ENCODE peak calls at places on chromosomes 5 and 9, in six cellular contexts. A, S, N, C, F and V are unnamed samples.
A peak's percentile ranks its signal among the peaks of the same experiment; 100 is the strongest.

GRCh38 chr5:130549884-130550552 is 615.0 kb downstream of the HINT1 start:
- DNase-seq in S (no peak), N (no peak), C (no peak), F (no peak), A (no peak), V (no peak)

GRCh38 chr5:131264453-131265200 is 774 bp downstream of the CDC42SE2 start:
- DNase-seq in A (no peak), C (peak; percentile 48), S (peak; percentile 72), N (peak; percentile 15), F (peak; percentile 71), V (peak; percentile 39)

GRCh38 chr5:5658226-5658625 is 235.7 kb downstream of the ICE1 start:
- DNase-seq in N (no peak), A (peak; percentile 78), F (no peak), S (no peak), C (no peak), V (no peak)

GRCh38 chr9:131270171-131271015 is 5.9 kb downstream of the FAM78A start:
- DNase-seq in C (peak; percentile 54), F (no peak), S (no peak), N (peak; percentile 85), A (peak; percentile 88), V (no peak)

GRCh38 chr5:1750469-1750868 is 49.2 kb downstream of the MRPL36 start:
- DNase-seq in C (no peak), A (no peak), F (no peak), N (no peak), S (no peak), V (no peak)

GRCh38 chr5:179154991-179155955 is 95.1 kb downstream of the ZNF354C start:
- DNase-seq in N (no peak), S (no peak), C (no peak), F (no peak), A (no peak), V (peak; percentile 10)

GRCh38 chr9:131815971-131816873 is 76.3 kb upstream of the RAPGEF1 start:
- DNase-seq in N (no peak), S (no peak), F (no peak), A (no peak), C (no peak), V (no peak)

GRCh38 chr9:136965771-136966484 is 11.4 kb upstream of the PTGDS start:
- DNase-seq in A (no peak), C (peak; percentile 34), N (no peak), S (peak; percentile 55), F (no peak), V (no peak)

GRCh38 chr9:78072586-78073199 is 41.1 kb upstream of the GNAQ start:
- DNase-seq in N (no peak), F (no peak), A (no peak), C (no peak), S (no peak), V (no peak)

GRCh38 chr5:67921004-67921601 is 294.5 kb upstream of the PIK3R1 start:
- DNase-seq in C (no peak), F (no peak), A (no peak), S (no peak), N (no peak), V (no peak)

GRCh38 chr5:143985832-143986485 is 174.0 kb downstream of the HMHB1 start:
- DNase-seq in A (no peak), N (no peak), C (no peak), F (no peak), S (no peak), V (no peak)

GRCh38 chr5:181133610-181134231 is 2.8 kb upstream of the OR2V1 start:
- DNase-seq in S (no peak), A (peak; percentile 77), N (peak; percentile 80), C (no peak), F (no peak), V (no peak)

GRCh38 chr5:10338996-10339903 is 14.2 kb upstream of the MARCHF6 start:
- DNase-seq in N (no peak), F (peak; percentile 39), A (no peak), S (peak; percentile 75), C (no peak), V (no peak)

GRCh38 chr9:111001471-111001870 is 36.8 kb downstream of the LPAR1 start:
- DNase-seq in S (no peak), F (no peak), N (no peak), C (no peak), A (no peak), V (no peak)

GRCh38 chr5:41761663-41762062 is 108.6 kb downstream of the OXCT1 start:
- DNase-seq in F (no peak), C (no peak), S (no peak), N (no peak), A (no peak), V (no peak)

GRCh38 chr9:77588319-77588937 is 59.7 kb downstream of the GNA14 start:
- DNase-seq in F (no peak), A (no peak), C (no peak), S (no peak), N (no peak), V (no peak)

GRCh38 chr5:1785984-1786383 is 13.7 kb downstream of the MRPL36 start:
- DNase-seq in A (no peak), C (no peak), F (peak; percentile 42), S (no peak), N (no peak), V (no peak)

GRCh38 chr9:89813482-89813881 is 208.7 kb downstream of the GADD45G start:
- DNase-seq in S (no peak), C (no peak), N (no peak), A (peak; percentile 43), F (no peak), V (no peak)

GRCh38 chr5:14816374-14816998 is 55.1 kb downstream of the ANKH start:
- DNase-seq in F (no peak), N (no peak), A (no peak), C (no peak), S (no peak), V (no peak)

GRCh38 chr5:8209500-8209899 is 340.6 kb downstream of the MTRR start:
- DNase-seq in F (no peak), C (no peak), N (no peak), S (no peak), A (no peak), V (no peak)

DNA sequence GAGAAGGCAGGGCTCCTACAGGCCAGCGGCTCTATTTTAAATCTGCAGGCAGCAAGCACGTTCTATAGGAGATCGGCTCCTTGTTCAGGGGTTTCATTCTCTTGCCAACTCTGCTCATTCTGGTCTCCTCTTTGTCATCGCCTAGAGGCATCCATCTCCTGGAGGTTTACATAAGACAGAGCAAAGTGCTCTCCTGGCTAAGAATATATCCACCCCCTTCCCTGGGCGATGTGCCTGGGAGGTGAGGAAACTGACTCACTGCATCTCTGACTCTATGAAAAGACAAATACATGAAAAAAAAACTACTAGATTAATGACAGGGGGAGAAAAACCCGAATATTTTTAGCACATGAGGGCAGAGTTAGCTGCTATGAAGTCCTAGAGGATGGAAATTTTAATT is 146.1 kb downstream of the CARTPT start:
- DNase-seq in A (no peak), F (no peak), S (no peak), N (no peak), C (no peak), V (no peak)
- H3K27ac ChIP-seq in A (no peak overlapping the region), F (no peak overlapping the region), S (no peak overlapping the region), N (no peak overlapping the region), C (no peak overlapping the region), V (no peak overlapping the region)

DNA sequence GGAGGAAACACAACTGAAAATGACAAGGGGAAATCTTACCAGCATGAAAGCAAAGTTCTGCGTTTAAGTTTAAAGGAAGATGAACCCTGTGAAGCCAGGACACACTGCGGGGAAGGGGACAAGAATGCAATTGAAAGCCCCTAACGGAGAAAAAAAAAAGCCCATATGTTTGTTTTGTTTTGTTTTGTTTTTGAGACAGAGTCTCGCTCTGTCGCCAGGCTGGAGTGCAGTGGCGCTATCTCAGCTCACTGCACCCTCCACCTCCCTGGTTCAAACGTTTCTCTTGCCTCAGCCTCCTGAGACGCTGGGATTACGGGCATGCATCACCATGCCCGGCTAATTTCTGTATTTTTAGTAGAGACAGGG is 2.9 kb downstream of the STK10 start:
- DNase-seq in F (no peak), N (no peak), C (peak; percentile 38), A (no peak), S (no peak), V (no peak)
- H3K4me3 ChIP-seq in F (peak overlapping the region; percentile 74), N (peak overlapping the region; percentile 3), C (peak overlapping the region; percentile 95), A (no peak overlapping the region), S (no peak overlapping the region), V (no peak overlapping the region)

GRCh38 chr5:74052441-74052840 is 426.4 kb downstream of the ARHGEF28 start:
- DNase-seq in N (no peak), F (no peak), S (no peak), A (no peak), C (no peak), V (no peak)

GRCh38 chr5:74056102-74056788 is 430.2 kb downstream of the ARHGEF28 start:
- DNase-seq in S (no peak), N (no peak), C (no peak), F (no peak), A (no peak), V (no peak)

GRCh38 chr5:74054139-74054538 is 428.1 kb downstream of the ARHGEF28 start:
- DNase-seq in C (no peak), F (no peak), A (no peak), N (no peak), S (no peak), V (no peak)

GRCh38 chr5:74056789-74057164 is 430.8 kb downstream of the ARHGEF28 start:
- DNase-seq in A (no peak), C (no peak), S (peak; percentile 30), N (no peak), F (no peak), V (no peak)

DNA sequence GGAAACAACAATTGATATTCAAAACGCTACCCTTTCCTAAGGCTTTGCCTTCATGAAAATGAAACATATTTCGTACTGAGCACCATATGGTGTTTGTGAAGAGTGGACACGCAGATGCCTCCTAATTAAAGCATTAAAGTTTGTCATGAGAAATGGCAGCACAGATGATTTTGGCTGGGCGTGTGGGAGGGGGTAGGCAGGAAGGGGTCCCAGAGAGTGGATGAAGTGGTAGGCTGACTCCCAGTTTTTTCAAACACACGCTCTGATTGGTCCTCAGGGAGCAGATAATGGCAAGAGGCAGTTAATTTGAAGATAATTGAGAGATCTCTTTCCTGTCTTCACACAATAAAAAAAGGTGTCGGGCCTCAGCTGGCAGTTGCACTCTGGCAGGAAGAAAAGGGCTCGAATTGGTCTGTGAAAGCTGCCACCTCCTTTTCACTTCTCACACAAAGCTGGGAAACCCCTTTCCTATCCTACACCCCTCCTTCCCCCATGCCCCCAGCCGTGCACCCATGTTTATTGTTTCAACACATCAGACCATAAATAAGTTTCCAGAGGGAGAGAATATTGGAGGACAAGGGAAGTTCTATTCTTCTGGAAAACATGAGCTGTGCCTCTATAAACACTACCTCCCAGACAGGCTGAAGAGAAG is 429.6 kb downstream of the ARHGEF28 start:
- DNase-seq in S (no peak), F (no peak), A (no peak), N (no peak), C (no peak), V (no peak)
- H3K27ac ChIP-seq in S (no peak overlapping the region), F (no peak overlapping the region), A (no peak overlapping the region), N (peak overlapping the region; percentile 5), C (no peak overlapping the region), V (no peak overlapping the region)

GRCh38 chr9:123685489-123686083 is 244.3 kb downstream of the DENND1A start:
- DNase-seq in S (no peak), C (no peak), A (no peak), N (no peak), F (no peak), V (no peak)

GRCh38 chr9:123689701-123690428 is 240.1 kb downstream of the DENND1A start:
- DNase-seq in C (no peak), F (no peak), A (no peak), S (no peak), N (no peak), V (no peak)

GRCh38 chr9:123686131-123686848 is 243.6 kb downstream of the DENND1A start:
- DNase-seq in F (no peak), C (no peak), S (no peak), N (no peak), A (no peak), V (no peak)

GRCh38 chr9:123686849-123687233 is 243.1 kb downstream of the DENND1A start:
- DNase-seq in S (no peak), F (no peak), N (no peak), C (no peak), A (no peak), V (no peak)

GRCh38 chr9:123687246-123687721 is 242.6 kb downstream of the DENND1A start:
- DNase-seq in S (no peak), A (no peak), C (no peak), N (no peak), F (no peak), V (no peak)
- H3K4me3 ChIP-seq in S (no peak overlapping the region), A (no peak overlapping the region), C (no peak overlapping the region), N (no peak overlapping the region), F (no peak overlapping the region), V (no peak overlapping the region)